ENCODE peak calls at places on chromosomes 3 and 15, in four cellular contexts. B is foreskin fibroblast, X is HL-60, S is coronary artery. V is an unnamed sample.

GRCh38 chr3:63857311-63857710 is 6.3 kb downstream of the THOC7 start:
- DNase-seq in S (no peak), B (no peak), X (no peak), V (no peak)

GRCh38 chr15:70322051-70322668 is 224.4 kb upstream of the TLE3 start:
- DNase-seq in B (no peak), S (no peak), X (no peak), V (no peak)

GRCh38 chr15:41585140-41586047 is 26.4 kb downstream of the TYRO3 start:
- DNase-seq in X (peak; percentile 44), B (peak; percentile 40), S (no peak), V (no peak)

GRCh38 chr15:90598053-90598577 is 68.4 kb downstream of the CRTC3 start:
- DNase-seq in B (no peak), S (no peak), X (no peak), V (no peak)

GRCh38 chr3:106115557-106115956 is 246.7 kb upstream of the CBLB start:
- DNase-seq in S (no peak), X (no peak), B (no peak), V (no peak)

GRCh38 chr3:64936570-64936969 is 248.8 kb upstream of the ADAMTS9 start:
- DNase-seq in B (peak; percentile 34), X (no peak), S (no peak), V (no peak)

GRCh38 chr3:134718736-134719135 is 67.9 kb upstream of the KY start:
- DNase-seq in S (no peak), X (no peak), B (no peak), V (no peak)

GRCh38 chr3:15633766-15634588 is 32.4 kb downstream of the BTD start:
- DNase-seq in X (no peak), S (no peak), B (no peak), V (no peak)

GRCh38 chr3:150222190-150222548 is 185.9 kb upstream of the TSC22D2 start:
- DNase-seq in S (no peak), B (no peak), X (no peak), V (no peak)

DNA sequence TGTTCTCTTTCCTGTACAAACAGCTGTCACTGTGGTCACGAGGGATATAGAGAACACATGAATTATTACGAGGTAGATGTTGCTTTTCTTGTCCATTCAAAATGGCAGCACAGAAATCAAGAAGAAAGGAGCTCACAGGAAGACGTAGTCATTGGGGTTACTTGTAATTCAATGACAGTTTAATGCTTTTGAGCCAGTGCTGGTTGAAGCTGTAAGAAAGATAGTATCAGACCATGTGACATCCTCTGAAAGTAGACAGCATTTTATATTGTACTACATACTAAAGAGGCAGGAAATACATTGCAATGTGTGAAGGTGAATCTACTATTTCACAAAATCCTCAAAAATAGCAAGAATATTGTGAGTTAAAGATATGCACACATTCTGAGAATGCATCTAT is 140.3 kb downstream of the ABI3BP start:
- DNase-seq in X (no peak), S (no peak), B (no peak), V (no peak)
- TF ChIP-seq CTCF in X (no peak), S (no peak), B (no peak), V (no peak)

GRCh38 chr15:96345560-96346389 is 15.3 kb downstream of the NR2F2 start:
- DNase-seq in B (peak; percentile 68), X (peak; percentile 68), S (peak; percentile 92), V (no peak)
- TF ChIP-seq CTCF in B (peak; percentile 19), X (peak; percentile 32), S (no peak), V (peak; percentile 82)

DNA sequence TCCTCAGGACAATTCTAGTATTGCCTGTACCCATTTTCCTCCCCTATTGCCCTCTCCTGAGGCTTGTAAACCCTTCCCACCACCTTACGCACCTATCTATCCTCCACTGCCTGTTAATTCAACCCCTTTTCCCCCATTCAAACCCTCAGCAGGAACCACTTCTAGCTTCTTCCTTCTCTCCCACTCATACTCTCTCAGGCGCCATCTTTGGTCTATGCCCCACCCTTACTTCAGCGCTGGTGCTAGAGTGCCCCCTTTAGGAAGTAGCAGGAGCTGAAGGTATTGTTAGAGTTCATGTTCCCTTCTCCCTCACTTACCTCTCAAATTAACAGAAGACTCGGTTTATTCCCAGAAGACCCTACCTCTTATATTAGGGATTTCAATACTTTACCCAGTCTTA is 121.8 kb upstream of the NLGN1 start:
- DNase-seq in S (no peak), B (no peak), X (peak; percentile 32), V (no peak)
- TF ChIP-seq CTCF in S (no peak), B (no peak), X (no peak), V (peak; percentile 18)

DNA sequence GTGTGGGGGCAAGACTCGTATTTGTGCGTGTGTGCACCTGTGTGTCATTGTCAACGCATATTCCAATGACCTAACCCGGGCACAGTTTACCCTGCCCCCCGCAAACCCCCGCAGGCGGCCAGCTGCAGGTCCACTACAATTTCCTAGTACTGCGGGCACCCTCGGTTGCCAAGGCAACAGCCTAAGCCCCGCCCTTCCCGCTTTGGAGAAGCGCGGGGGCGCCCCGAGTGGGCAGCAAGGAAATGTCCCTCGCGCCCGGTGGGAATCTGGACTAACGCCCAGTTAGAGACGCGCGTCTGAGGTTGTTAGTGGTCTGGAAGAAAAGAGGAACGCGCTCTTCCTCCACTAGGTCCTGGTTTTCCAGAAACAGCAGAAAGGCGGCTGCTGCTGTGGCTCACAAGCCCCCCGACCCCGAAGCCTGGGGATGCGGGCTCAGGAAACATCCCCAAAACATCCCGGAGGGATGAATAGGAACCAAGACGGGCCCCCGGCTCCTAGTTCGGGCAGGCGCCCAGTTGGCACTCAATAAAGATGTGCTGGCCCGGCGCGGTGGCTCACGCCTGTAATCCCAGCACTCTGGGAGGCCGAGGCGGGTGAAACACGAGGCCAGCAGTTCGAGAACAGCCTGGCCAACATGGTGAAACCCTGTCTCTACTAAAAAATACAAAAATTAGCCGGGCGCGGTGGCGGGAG is 1.1 kb downstream of the ABHD14A start:
- DNase-seq in X (peak; percentile 46), B (peak; percentile 64), S (peak; percentile 84), V (no peak)
- TF ChIP-seq CTCF in X (no peak), B (no peak), S (no peak), V (peak; percentile 32)

DNA sequence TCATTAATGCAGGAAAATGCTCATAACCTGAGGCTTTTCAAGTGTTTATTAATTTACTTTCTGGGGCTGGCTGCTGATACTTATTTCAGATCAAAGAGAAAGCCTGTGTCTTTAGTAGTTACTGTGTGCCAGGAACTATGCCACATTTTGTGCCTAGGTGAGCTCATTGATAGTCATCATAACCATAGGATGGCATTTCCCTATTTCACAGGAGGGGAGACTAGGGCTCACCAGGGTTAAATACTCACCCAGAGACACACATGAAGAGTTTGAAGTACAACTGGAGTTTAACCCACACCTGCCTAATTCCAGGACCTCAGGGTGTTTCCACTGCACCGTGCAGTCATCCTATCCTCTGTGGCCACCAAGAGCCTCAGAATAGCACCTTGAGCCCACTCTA is 264.4 kb upstream of the NR2E3 start:
- DNase-seq in X (no peak), B (no peak), S (no peak), V (no peak)
- TF ChIP-seq CTCF in X (no peak), B (no peak), S (no peak), V (no peak)

V was measured in type B pancreatic cell.